ENCODE peak calls at places on chromosomes 6 and 20, in six cellular contexts. P is H1, C is cardiac muscle cell, Y is aorta, K is psoas muscle, O is GM23248. Q is an unnamed sample.

GRCh38 chr20:58361549-58361948 is 27.5 kb upstream of the VAPB start:
- DNase-seq in P (no peak), C (no peak), Y (no peak), K (peak; percentile 17), O (peak; percentile 58), Q (peak; percentile 21)

GRCh38 chr20:13029687-13030510 is 21.1 kb downstream of the SPTLC3 start:
- DNase-seq in P (no peak), C (no peak), Y (no peak), K (peak; percentile 15), O (peak; percentile 95), Q (peak; percentile 92)

GRCh38 chr6:16413399-16413798 is 175.0 kb downstream of the GMPR start:
- DNase-seq in P (no peak), C (no peak), Y (no peak), K (no peak), O (no peak), Q (no peak)

GRCh38 chr6:29722773-29723665 is at the start of gene HLA-F:
- DNase-seq in P (peak; percentile 83), C (peak; percentile 81), Y (peak; percentile 92), K (peak; percentile 79), O (peak; percentile 82), Q (peak; percentile 76)

GRCh38 chr20:22861231-22861980 is 173.7 kb upstream of the SSTR4 start:
- DNase-seq in P (no peak), C (no peak), Y (no peak), K (no peak), O (peak; percentile 50), Q (peak; percentile 22)

GRCh38 chr20:51631011-51631950 is 88.8 kb upstream of the NFATC2 start:
- DNase-seq in P (no peak), C (no peak), Y (peak; percentile 59), K (peak; percentile 63), O (peak; percentile 96), Q (peak; percentile 99)

GRCh38 chr20:21573259-21573658 is 59.4 kb upstream of the NKX2-2 start:
- DNase-seq in P (no peak), C (no peak), Y (no peak), K (no peak), O (no peak), Q (no peak)

GRCh38 chr6:165486183-165487137 is 176.6 kb downstream of the PDE10A start:
- DNase-seq in P (no peak), C (peak; percentile 16), Y (no peak), K (no peak), O (no peak), Q (no peak)

GRCh38 chr20:32482251-32483220 is 102.6 kb downstream of the NOL4L start:
- DNase-seq in P (peak; percentile 82), C (peak; percentile 67), Y (peak; percentile 72), K (peak; percentile 56), O (peak; percentile 63), Q (no peak)

GRCh38 chr6:46706464-46706863 is 18.8 kb downstream of the TDRD6 start:
- DNase-seq in P (no peak), C (no peak), Y (no peak), K (no peak), O (no peak), Q (no peak)

GRCh38 chr6:144390886-144391285 is 105.8 kb downstream of the UTRN start:
- DNase-seq in P (no peak), C (no peak), Y (no peak), K (no peak), O (no peak), Q (peak; percentile 29)

GRCh38 chr6:83153958-83154357 is 39.1 kb downstream of the PGM3 start:
- DNase-seq in P (no peak), C (no peak), Y (no peak), K (no peak), O (peak; percentile 3), Q (no peak)

GRCh38 chr20:14889503-14890125 is 552.2 kb upstream of the FLRT3 start:
- DNase-seq in P (no peak), C (no peak), Y (no peak), K (no peak), O (no peak), Q (no peak)

GRCh38 chr6:158649289-158650143 is at the start of gene SYTL3:
- DNase-seq in P (no peak), C (no peak), Y (peak; percentile 80), K (no peak), O (peak; percentile 87), Q (peak; percentile 58)

GRCh38 chr20:38304845-38305447 is 990 bp downstream of the BPI start:
- DNase-seq in P (peak; percentile 90), C (peak; percentile 6), Y (peak; percentile 67), K (peak; percentile 35), O (peak; percentile 65), Q (peak; percentile 44)

GRCh38 chr6:44145839-44146238 is 12.8 kb upstream of the CAPN11 start:
- DNase-seq in P (no peak), C (no peak), Y (no peak), K (no peak), O (no peak), Q (no peak)

GRCh38 chr20:47708140-47708807 is 77.0 kb downstream of the SULF2 start:
- DNase-seq in P (no peak), C (no peak), Y (no peak), K (no peak), O (no peak), Q (no peak)

GRCh38 chr20:24605937-24606455 is 136.6 kb downstream of the SYNDIG1 start:
- DNase-seq in P (peak; percentile 30), C (no peak), Y (no peak), K (no peak), O (no peak), Q (no peak)

GRCh38 chr6:3455121-3455489 is 1.7 kb downstream of the SLC22A23 start:
- DNase-seq in P (no peak), C (peak; percentile 29), Y (no peak), K (no peak), O (peak; percentile 56), Q (no peak)

GRCh38 chr6:167860546-167861226 is 34.0 kb downstream of the AFDN start:
- DNase-seq in P (no peak), C (no peak), Y (no peak), K (no peak), O (no peak), Q (no peak)

GRCh38 chr6:12785301-12785700 is 68.7 kb downstream of the PHACTR1 start:
- DNase-seq in P (no peak), C (no peak), Y (no peak), K (no peak), O (no peak), Q (no peak)

GRCh38 chr20:46946181-46946624 is 51.6 kb downstream of the EYA2 start:
- DNase-seq in P (no peak), C (no peak), Y (no peak), K (no peak), O (no peak), Q (peak; percentile 44)

GRCh38 chr20:21433329-21433890 is 36.1 kb upstream of the NKX2-4 start:
- DNase-seq in P (no peak), C (no peak), Y (no peak), K (no peak), O (peak; percentile 68), Q (peak; percentile 11)

GRCh38 chr6:30238178-30238795 is 25.1 kb upstream of the TRIM26 start:
- DNase-seq in P (no peak), C (no peak), Y (no peak), K (no peak), O (peak; percentile 42), Q (peak; percentile 37)

GRCh38 chr20:25081730-25082497 is at the start of gene VSX1:
- DNase-seq in P (peak; percentile 58), C (no peak), Y (no peak), K (no peak), O (no peak), Q (no peak)

GRCh38 chr6:154945271-154945890 is 49.7 kb upstream of the TIAM2 start:
- DNase-seq in P (no peak), C (no peak), Y (no peak), K (no peak), O (no peak), Q (no peak)

GRCh38 chr6:139423970-139424667 is 49.7 kb upstream of the CITED2 start:
- DNase-seq in P (no peak), C (no peak), Y (no peak), K (no peak), O (no peak), Q (no peak)

GRCh38 chr6:28167068-28167467 is 25.4 kb downstream of the ZKSCAN8 start:
- DNase-seq in P (no peak), C (no peak), Y (no peak), K (no peak), O (peak; percentile 92), Q (peak; percentile 85)

GRCh38 chr6:145977881-145978280 is 13.7 kb upstream of the SHPRH start:
- DNase-seq in P (no peak), C (no peak), Y (no peak), K (no peak), O (no peak), Q (no peak)

GRCh38 chr6:364609-365540 is 26.7 kb upstream of the IRF4 start:
- DNase-seq in P (no peak), C (no peak), Y (peak; percentile 30), K (no peak), O (no peak), Q (no peak)

GRCh38 chr6:72861935-72862432 is 240.1 kb downstream of the KCNQ5 start:
- DNase-seq in P (no peak), C (peak; percentile 12), Y (peak; percentile 75), K (peak; percentile 44), O (peak; percentile 88), Q (peak; percentile 64)

GRCh38 chr6:73984851-73985250 is 288.8 kb downstream of the CD109 start:
- DNase-seq in P (no peak), C (no peak), Y (no peak), K (no peak), O (peak; percentile 39), Q (no peak)

GRCh38 chr6:31663087-31663960 is 1.5 kb downstream of the GPANK1 start:
- DNase-seq in P (no peak), C (no peak), Y (no peak), K (no peak), O (peak; percentile 72), Q (peak; percentile 69)
- H3K4me3 ChIP-seq in P (no peak overlapping the region), C (peak overlapping the region; percentile 94), Y (peak overlapping the region; percentile 46), K (peak overlapping the region; percentile 91), O (peak overlapping the region; percentile 89), Q (peak overlapping the region; percentile 93)

GRCh38 chr6:17580518-17581048 is 19.5 kb upstream of the FAM8A1 start:
- DNase-seq in P (no peak), C (peak; percentile 0), Y (peak; percentile 61), K (peak; percentile 45), O (peak; percentile 75), Q (peak; percentile 36)
- H3K4me3 ChIP-seq in P (peak overlapping the region; percentile 41), C (peak overlapping the region; percentile 6), Y (peak overlapping the region; percentile 27), K (peak overlapping the region; percentile 78), O (peak overlapping the region; percentile 89), Q (peak overlapping the region; percentile 61)

DNA sequence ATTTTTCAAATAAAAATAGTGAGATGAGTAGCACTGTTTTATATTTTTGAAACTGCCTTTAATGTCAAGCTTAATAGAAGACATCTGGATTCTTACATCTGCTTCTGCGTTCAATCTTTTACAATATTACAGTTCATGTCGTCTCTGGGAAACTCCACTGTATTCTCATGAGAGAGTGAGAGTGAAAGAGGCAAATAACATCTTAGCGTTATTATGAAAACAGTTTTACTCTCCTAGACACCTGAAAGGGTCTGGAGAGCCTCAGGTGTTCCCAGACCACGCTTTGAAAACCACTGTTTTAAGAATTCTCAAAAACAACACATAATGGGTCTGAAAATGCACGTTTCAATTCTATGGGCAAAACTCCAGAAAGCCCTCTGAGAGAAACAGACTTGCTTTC is 63.4 kb downstream of the ARHGAP18 start:
- DNase-seq in P (no peak), C (no peak), Y (no peak), K (no peak), O (no peak), Q (peak; percentile 50)
- H3K4me3 ChIP-seq in P (no peak overlapping the region), C (no peak overlapping the region), Y (no peak overlapping the region), K (peak overlapping the region; percentile 20), O (peak overlapping the region; percentile 34), Q (no peak overlapping the region)

GRCh38 chr20:50129662-50130345 is 16.9 kb upstream of the UBE2V1 start:
- DNase-seq in P (no peak), C (no peak), Y (peak; percentile 30), K (no peak), O (peak; percentile 46), Q (no peak)
- H3K4me3 ChIP-seq in P (no peak overlapping the region), C (no peak overlapping the region), Y (no peak overlapping the region), K (no peak overlapping the region), O (no peak overlapping the region), Q (no peak overlapping the region)

Q was measured in fibroblast of mammary gland.